ENCODE peak calls at places on chromosomes 5 and 9, in four cellular contexts. I is activated CD4-positive, alpha-beta T cell treated with anti-CD3 and anti-CD28 coated beads, Interleukin-2, amount 50 U/mL, for 48 hours; G is nucleus accumbens; B is stimulated activated CD8-positive, alpha-beta memory T cell treated with anti-CD3 and anti-CD28 coated beads, Interleukin-12 subunit alpha, Interleukin-12 subunit beta, amount 100 ng/mL, for 1 hour. K is an unnamed sample.

GRCh38 chr5:159104058-159104651 is 4.4 kb upstream of the EBF1 start:
- DNase-seq in I (no peak), G (no peak), B (no peak), K (no peak)

GRCh38 chr5:150080696-150081435 is 5.5 kb downstream of the CSF1R start:
- DNase-seq in B (no peak), G (no peak), I (no peak), K (no peak)

GRCh38 chr5:59193616-59194319 is 610.9 kb downstream of the RAB3C start:
- DNase-seq in B (no peak), I (no peak), G (no peak), K (no peak)

GRCh38 chr5:177327539-177328522 is 16.1 kb upstream of the MXD3 start:
- DNase-seq in G (no peak), I (no peak), B (no peak), K (no peak)

GRCh38 chr5:81768960-81769452 is 18.1 kb upstream of the SSBP2 start:
- DNase-seq in G (no peak), I (no peak), B (no peak), K (no peak)

GRCh38 chr5:114412509-114413171 is 50.8 kb downstream of the KCNN2 start:
- DNase-seq in B (no peak), I (no peak), G (no peak), K (no peak)

GRCh38 chr5:175464414-175465233 is 13.7 kb upstream of the SFXN1 start:
- DNase-seq in I (peak), B (peak), G (peak), K (no peak)

GRCh38 chr9:15349892-15350761 is 43.1 kb upstream of the TTC39B start:
- DNase-seq in G (no peak), I (peak), B (no peak), K (no peak)

GRCh38 chr9:134063876-134064450 is 3.9 kb downstream of the BRD3 start:
- DNase-seq in G (no peak), B (no peak), I (no peak), K (no peak)

GRCh38 chr9:16074962-16075361 is 522.1 kb downstream of the CCDC171 start:
- DNase-seq in G (no peak), I (no peak), B (no peak), K (no peak)

GRCh38 chr5:32831630-32832029 is 120.5 kb downstream of the NPR3 start:
- DNase-seq in B (no peak), G (no peak), I (no peak), K (no peak)

GRCh38 chr5:43555895-43556606 is 826 bp downstream of the PAIP1 start:
- DNase-seq in G (peak), B (peak), I (peak), K (peak)

GRCh38 chr5:30106596-30106995 is 1086.9 kb upstream of the CDH6 start:
- DNase-seq in B (no peak), G (no peak), I (no peak), K (no peak)

GRCh38 chr9:84959339-84959738 is 289.8 kb downstream of the NTRK2 start:
- DNase-seq in I (no peak), B (no peak), G (no peak), K (no peak)

GRCh38 chr5:6733411-6734242 is 20.4 kb downstream of the TENT4A start:
- DNase-seq in G (no peak), B (no peak), I (no peak), K (no peak)

GRCh38 chr9:135978650-135979461 is 17.7 kb upstream of the UBAC1 start:
- DNase-seq in I (peak), G (peak), B (peak), K (no peak)

GRCh38 chr5:160479926-160480325 is 58.3 kb downstream of the PTTG1 start:
- DNase-seq in B (no peak), I (no peak), G (no peak), K (no peak)

GRCh38 chr9:13787234-13787833 is 507.8 kb upstream of the MPDZ start:
- DNase-seq in G (no peak), B (no peak), I (no peak), K (no peak)

GRCh38 chr5:147483961-147484707 is 25.7 kb downstream of the DPYSL3 start:
- DNase-seq in B (no peak), G (peak), I (no peak), K (peak)

GRCh38 chr9:110996436-110997224 is 41.6 kb downstream of the LPAR1 start:
- DNase-seq in I (no peak), G (no peak), B (no peak), K (no peak)

GRCh38 chr5:2995035-2995434 is 243.6 kb upstream of the IRX2 start:
- DNase-seq in B (no peak), G (no peak), I (no peak), K (no peak)

GRCh38 chr9:71663931-71664459 is 104.3 kb downstream of the CEMIP2 start:
- DNase-seq in B (no peak), I (no peak), G (no peak), K (no peak)

GRCh38 chr9:18910435-18910834 is 122.6 kb downstream of the SAXO1 start:
- DNase-seq in B (no peak), G (no peak), I (no peak), K (no peak)

GRCh38 chr9:117121331-117121730 is 293.5 kb downstream of the ASTN2 start:
- DNase-seq in G (no peak), I (no peak), B (no peak), K (peak)

GRCh38 chr5:95621839-95622629 is 2.1 kb downstream of the GPR150 start:
- DNase-seq in B (no peak), I (no peak), G (no peak), K (no peak)

GRCh38 chr5:172454355-172455086 is at the start of gene SH3PXD2B:
- DNase-seq in G (peak), I (peak), B (peak), K (no peak)

GRCh38 chr9:71955300-71955915 is 44.0 kb downstream of the C9orf85 start:
- DNase-seq in I (no peak), G (no peak), B (no peak), K (no peak)

GRCh38 chr5:164235176-164235914 is 729.9 kb downstream of the MAT2B start:
- DNase-seq in I (no peak), B (no peak), G (no peak), K (no peak)